ENCODE peak calls at places on chromosomes 12 and 14, in six cellular contexts. D, I, B, Z, J and F are unnamed samples.
A peak's percentile ranks its signal among the peaks of the same experiment; 100 is the strongest.

GRCh38 chr12:52004042-52004648 is 2.6 kb upstream of the TAMALIN start:
- DNase-seq in J (no peak), Z (no peak), B (peak; percentile 68), I (peak; percentile 68), D (no peak), F (no peak)

GRCh38 chr12:4039927-4040326 is 166.7 kb upstream of the PARP11 start:
- DNase-seq in D (no peak), B (no peak), I (no peak), Z (no peak), J (no peak), F (no peak)

GRCh38 chr14:97408937-97409860 is 612.0 kb downstream of the VRK1 start:
- DNase-seq in B (no peak), J (no peak), Z (no peak), D (no peak), I (no peak), F (no peak)

GRCh38 chr14:65753061-65753460 is 340.5 kb downstream of the FUT8 start:
- DNase-seq in B (no peak), I (no peak), J (no peak), D (no peak), Z (no peak), F (no peak)

GRCh38 chr14:102272392-102272791 is 32.6 kb downstream of the MOK start:
- DNase-seq in B (no peak), D (no peak), J (no peak), Z (no peak), I (no peak), F (no peak)

GRCh38 chr14:99754141-99755067 is 38.8 kb upstream of the EML1 start:
- DNase-seq in Z (no peak), B (no peak), D (peak; percentile 1), J (no peak), I (no peak), F (no peak)

GRCh38 chr14:58535084-58535483 is 102.7 kb upstream of the DACT1 start:
- DNase-seq in D (no peak), Z (no peak), J (no peak), B (no peak), I (no peak), F (no peak)

GRCh38 chr12:93145086-93145485 is 216.0 kb upstream of the EEA1 start:
- DNase-seq in J (no peak), I (no peak), B (no peak), Z (no peak), D (no peak), F (no peak)

GRCh38 chr14:31930493-31931225 is 146.4 kb upstream of the ARHGAP5 start:
- DNase-seq in Z (no peak), B (no peak), D (no peak), J (no peak), I (no peak), F (no peak)

GRCh38 chr12:124797321-124797720 is 66.3 kb downstream of the SCARB1 start:
- DNase-seq in Z (no peak), I (no peak), B (no peak), J (no peak), D (no peak), F (no peak)

GRCh38 chr12:109807954-109808353 is 25.2 kb downstream of the TRPV4 start:
- DNase-seq in I (no peak), J (no peak), D (no peak), Z (no peak), B (no peak), F (no peak)

GRCh38 chr12:6053541-6053940 is 70.9 kb downstream of the VWF start:
- DNase-seq in D (no peak), Z (no peak), J (no peak), I (no peak), B (no peak), F (no peak)

GRCh38 chr12:105561981-105562726 is 231.7 kb downstream of the C12orf75 start:
- DNase-seq in Z (no peak), I (peak; percentile 33), D (peak; percentile 38), J (no peak), B (no peak), F (peak; percentile 38)

GRCh38 chr12:69583203-69583602 is 2.1 kb upstream of the CCT2 start:
- DNase-seq in J (no peak), I (no peak), B (no peak), Z (peak; percentile 24), D (no peak), F (no peak)

GRCh38 chr12:130705174-130705880 is 10.8 kb downstream of the RIMBP2 start:
- DNase-seq in Z (no peak), I (no peak), B (no peak), D (no peak), J (peak; percentile 32), F (no peak)

GRCh38 chr14:101480747-101481530 is 80.4 kb upstream of the DIO3 start:
- DNase-seq in I (peak; percentile 15), B (peak; percentile 17), Z (no peak), J (peak; percentile 67), D (no peak), F (no peak)

GRCh38 chr14:71193663-71194062 is 286.4 kb downstream of the PCNX1 start:
- DNase-seq in I (no peak), J (no peak), B (no peak), D (no peak), Z (no peak), F (no peak)

GRCh38 chr14:93859957-93860356 is 67.2 kb upstream of the FAM181A start:
- DNase-seq in I (peak; percentile 37), B (no peak), Z (no peak), D (no peak), J (no peak), F (no peak)

GRCh38 chr14:60300019-60300418 is 51.0 kb downstream of the PPM1A start:
- DNase-seq in J (no peak), Z (no peak), B (no peak), D (no peak), I (no peak), F (no peak)

GRCh38 chr12:38905480-38906351 is at the start of gene CPNE8:
- DNase-seq in D (peak; percentile 65), I (peak; percentile 61), B (peak; percentile 77), Z (no peak), J (peak; percentile 91), F (peak; percentile 67)

GRCh38 chr14:64170190-64170589 is 124.0 kb downstream of the ESR2 start:
- DNase-seq in B (no peak), J (no peak), Z (peak; percentile 26), I (no peak), D (no peak), F (no peak)

GRCh38 chr12:108600702-108601007 is 2.8 kb upstream of the TMEM119 start:
- DNase-seq in I (no peak), J (no peak), D (no peak), B (no peak), Z (no peak), F (no peak)

GRCh38 chr12:108598553-108599250 is 818 bp upstream of the TMEM119 start:
- DNase-seq in Z (no peak), I (no peak), J (no peak), B (no peak), D (no peak), F (no peak)

GRCh38 chr12:108602209-108602705 is 4.4 kb upstream of the TMEM119 start:
- DNase-seq in J (no peak), I (no peak), B (no peak), Z (no peak), D (no peak), F (no peak)

GRCh38 chr12:108599541-108599940 is 1.7 kb upstream of the TMEM119 start:
- DNase-seq in J (no peak), Z (no peak), D (no peak), B (no peak), I (no peak), F (no peak)

DNA sequence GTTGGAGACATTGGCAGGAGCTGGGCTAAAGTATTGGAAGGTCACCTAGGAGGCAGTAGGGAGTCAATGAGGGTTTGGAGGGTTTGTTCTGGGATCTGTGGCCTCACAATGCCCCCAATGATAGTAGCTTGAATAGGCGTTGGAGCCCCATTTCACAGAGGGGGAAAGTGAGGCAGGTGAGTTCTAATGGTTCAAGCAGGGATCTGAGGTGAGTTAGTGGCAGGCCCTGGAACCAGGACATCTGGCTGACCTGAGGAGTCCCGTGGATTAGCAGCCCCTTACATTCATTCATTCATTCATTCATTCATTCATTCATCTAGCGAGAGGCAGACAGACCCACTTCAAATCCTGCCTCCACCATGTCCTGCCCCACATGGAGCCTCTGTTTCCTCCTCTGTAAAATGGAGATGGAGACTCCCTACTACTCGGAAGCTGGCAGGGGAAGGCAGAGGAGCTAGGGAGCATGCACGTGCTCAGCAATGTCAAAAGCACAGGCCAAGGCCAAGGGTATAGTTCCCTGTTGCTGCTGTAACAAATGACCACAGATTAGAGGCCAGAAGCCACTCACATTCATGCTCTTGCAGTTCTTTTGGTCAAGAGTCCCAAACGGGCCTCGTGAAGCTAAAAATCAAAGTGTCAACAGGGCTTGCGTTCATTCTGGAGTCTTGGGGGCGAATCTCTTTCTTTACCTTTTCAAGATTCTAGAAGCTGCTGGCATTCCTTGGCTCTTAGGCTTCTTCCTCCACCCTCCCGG is 2.2 kb upstream of the TMEM119 start:
- DNase-seq in D (no peak), B (no peak), I (no peak), J (no peak), Z (no peak), F (no peak)
- H3K4me1 ChIP-seq in D (no peaks in the 10 kb centered on the region), B (no peaks in the 10 kb centered on the region), I (no peaks in the 10 kb centered on the region), J (peaks cover 9% of the 10 kb centered on the region), Z (no peaks in the 10 kb centered on the region), F (no peaks in the 10 kb centered on the region)

DNA sequence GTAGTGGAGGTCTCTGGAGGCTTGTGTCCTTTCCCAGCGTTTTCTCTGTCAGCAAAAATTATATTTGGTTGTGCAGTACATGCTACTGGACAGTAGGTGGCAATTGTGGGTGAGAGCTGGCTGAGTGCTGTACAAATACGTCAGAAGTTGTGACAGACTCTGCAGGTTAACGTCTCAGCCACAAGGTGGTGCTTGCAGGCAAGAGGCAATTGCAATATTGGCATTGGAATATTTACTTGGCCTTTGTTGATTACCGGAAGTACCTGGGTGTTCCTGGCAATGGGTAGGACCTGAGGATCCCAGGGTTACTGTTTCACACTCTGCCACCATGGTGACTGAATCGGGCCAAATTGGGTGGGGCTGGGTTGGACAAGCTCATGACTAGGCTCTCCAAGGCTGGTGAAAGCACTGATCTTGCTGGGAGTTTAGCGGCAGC is 333.9 kb upstream of the LMO3 start:
- DNase-seq in B (peak; percentile 31), Z (peak; percentile 86), J (no peak), I (peak; percentile 44), D (no peak), F (no peak)
- TF ChIP-seq CTCF in B (peak; percentile 39), Z (peak; percentile 99), J (no peak), I (peak; percentile 47), D (no peak), F (no peak)

DNA sequence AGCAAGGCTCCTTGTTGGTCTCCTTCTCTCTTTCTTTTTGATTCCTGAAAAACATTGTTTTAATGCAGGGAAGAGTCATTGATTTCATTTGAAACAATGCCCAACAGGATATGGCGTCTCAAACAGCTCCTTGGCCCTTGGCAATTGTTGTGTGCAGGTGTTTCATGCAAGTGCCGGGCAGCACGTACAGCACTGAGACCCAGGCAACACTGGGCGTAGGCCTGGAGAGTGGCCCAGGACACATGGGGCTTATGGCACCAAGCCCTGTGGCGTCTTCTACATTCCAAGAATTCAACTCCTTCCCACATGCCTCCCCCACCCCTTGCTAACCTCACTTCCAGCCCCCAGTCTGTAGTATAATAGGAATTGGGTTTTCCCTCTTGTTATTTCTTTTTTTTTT is 230.4 kb downstream of the SPTSSA start:
- DNase-seq in B (no peak), I (peak; percentile 31), Z (no peak), J (no peak), D (no peak), F (no peak)
- H3K27ac ChIP-seq in B (no peak overlapping the region), I (no peak overlapping the region), Z (no peak overlapping the region), J (no peak overlapping the region), D (no peak overlapping the region), F (no peak overlapping the region)

DNA sequence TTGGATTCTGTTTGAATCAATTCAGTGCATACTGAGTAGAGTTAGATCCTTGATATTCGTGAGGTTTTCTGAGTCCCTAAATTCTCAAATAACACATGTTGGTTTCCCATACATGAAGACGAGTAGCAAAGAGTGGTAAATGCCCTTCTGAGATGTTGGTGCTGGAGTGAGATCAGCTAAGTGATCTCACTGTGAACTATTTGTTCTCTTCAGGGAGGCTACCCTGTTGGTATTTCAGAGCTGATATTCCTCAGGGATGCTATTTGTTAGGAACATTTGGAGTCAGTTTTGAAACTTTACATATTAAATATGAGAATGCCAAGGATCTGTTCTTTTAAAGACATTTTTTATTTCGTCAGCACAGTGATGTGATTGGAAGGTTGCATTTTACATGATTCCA is 54.7 kb downstream of the SUSD6 start:
- DNase-seq in B (no peak), I (no peak), Z (no peak), D (no peak), J (no peak), F (no peak)
- H3K4me1 ChIP-seq in B (peaks cover 39% of the 10 kb centered on the region), I (peaks cover 97% of the 10 kb centered on the region), Z (peaks cover 95% of the 10 kb centered on the region), D (peaks cover 77% of the 10 kb centered on the region), J (peaks cover 81% of the 10 kb centered on the region), F (peaks cover 88% of the 10 kb centered on the region)